ENCODE peak calls at places on chromosomes 13 and 19, in eight cellular contexts. V is Peyer's patch; F is PC-9; T is CD8-positive, alpha-beta T cell; K is fibroblast of pulmonary artery; I is esophagus squamous epithelium; Q is MCF 10A; L is omental fat pad. X is an unnamed sample.

GRCh38 chr13:79989251-79989661 is 351.7 kb downstream of the SPRY2 start:
- DNase-seq in I (no peak), Q (no peak), V (peak; percentile 48), T (no peak), F (peak; percentile 17), K (no peak), L (no peak), X (no peak)

GRCh38 chr13:74056829-74057564 is 77.2 kb downstream of the KLF12 start:
- DNase-seq in I (no peak), V (no peak), L (no peak), Q (no peak), F (no peak), T (no peak), K (no peak), X (no peak)

GRCh38 chr19:658916-659839 is 3.8 kb downstream of the RNF126 start:
- DNase-seq in T (peak; percentile 66), V (no peak), Q (no peak), I (no peak), F (no peak), K (no peak), L (no peak), X (no peak)

GRCh38 chr19:5341448-5341820 is 822 bp upstream of the PTPRS start:
- DNase-seq in K (no peak), T (no peak), I (no peak), L (no peak), F (no peak), Q (no peak), V (no peak), X (no peak)

GRCh38 chr13:31947105-31947504 is 84.5 kb upstream of the FRY start:
- DNase-seq in I (no peak), F (no peak), T (no peak), K (no peak), Q (peak; percentile 18), L (no peak), V (no peak), X (no peak)

GRCh38 chr19:15466851-15467733 is 2.7 kb upstream of the RASAL3 start:
- DNase-seq in L (no peak), K (peak; percentile 87), F (no peak), I (no peak), Q (no peak), V (no peak), T (peak; percentile 49), X (no peak)

GRCh38 chr13:50441141-50441540 is 402.4 kb downstream of the DLEU7 start:
- DNase-seq in K (no peak), L (no peak), I (no peak), F (no peak), Q (no peak), V (no peak), T (no peak), X (no peak)

GRCh38 chr13:95714142-95714832 is 37.3 kb downstream of the DNAJC3 start:
- DNase-seq in L (no peak), T (no peak), I (no peak), F (no peak), Q (peak; percentile 95), V (no peak), K (peak; percentile 76), X (no peak)

GRCh38 chr13:46295531-46296464 is 84.1 kb downstream of the LRRC63 start:
- DNase-seq in T (peak; percentile 70), I (no peak), K (peak; percentile 98), F (no peak), L (no peak), Q (peak; percentile 93), V (no peak), X (no peak)

GRCh38 chr13:23915308-23915707 is 18.0 kb upstream of the C1QTNF9B start:
- DNase-seq in F (peak; percentile 39), I (no peak), L (no peak), Q (peak; percentile 25), K (no peak), V (no peak), T (no peak), X (no peak)

GRCh38 chr19:50998061-50998460 is 3.3 kb downstream of the KLK8 start:
- DNase-seq in K (no peak), V (no peak), Q (no peak), L (no peak), I (no peak), F (no peak), T (no peak), X (no peak)

GRCh38 chr19:12834976-12835757 is 788 bp upstream of the RTBDN start:
- DNase-seq in K (no peak), V (no peak), T (peak; percentile 29), L (no peak), I (no peak), Q (no peak), F (peak; percentile 34), X (no peak)

GRCh38 chr19:49057636-49058234 is at the start of gene CGB7:
- DNase-seq in K (peak; percentile 47), L (peak; percentile 43), Q (peak; percentile 76), F (peak; percentile 81), V (peak; percentile 81), I (no peak), T (no peak), X (peak; percentile 72)

GRCh38 chr13:112894673-112895481 is 74.1 kb upstream of the MCF2L start:
- DNase-seq in K (no peak), L (no peak), V (peak; percentile 48), I (no peak), F (no peak), T (no peak), Q (no peak), X (no peak)

GRCh38 chr19:17306285-17306714 is 628 bp downstream of the MRPL34 start:
- DNase-seq in Q (no peak), I (no peak), F (no peak), K (no peak), V (no peak), T (no peak), L (no peak), X (peak; percentile 70)

GRCh38 chr19:29529646-29530548 is 4.1 kb downstream of the VSTM2B start:
- DNase-seq in L (no peak), K (no peak), T (no peak), F (no peak), I (no peak), Q (no peak), V (peak; percentile 15), X (no peak)

GRCh38 chr13:30744056-30744684 is 8.8 kb downstream of the ALOX5AP start:
- DNase-seq in V (no peak), L (no peak), Q (peak; percentile 42), I (peak; percentile 42), K (no peak), T (peak; percentile 79), F (peak; percentile 44), X (no peak)

GRCh38 chr13:80989241-80989640 is 648.3 kb upstream of the SPRY2 start:
- DNase-seq in L (no peak), K (no peak), V (no peak), I (no peak), T (no peak), F (no peak), Q (no peak), X (no peak)

GRCh38 chr13:70893832-70894231 is 785.6 kb upstream of the KLHL1 start:
- DNase-seq in V (no peak), L (no peak), T (no peak), K (peak; percentile 4), F (no peak), Q (no peak), I (no peak), X (no peak)

GRCh38 chr19:8307400-8307964 is 676 bp downstream of the CD320 start:
- DNase-seq in K (no peak), I (no peak), Q (no peak), T (no peak), V (no peak), L (peak; percentile 21), F (no peak), X (peak; percentile 69)
- TF ChIP-seq CTCF in K (no peak), I (no peak), Q (no peak), T (no peak), V (no peak), L (no peak), F (no peak), X (peak; percentile 25)

GRCh38 chr13:54449922-54450321 is 1421.3 kb downstream of the OLFM4 start:
- DNase-seq in T (no peak), Q (peak; percentile 1), K (no peak), V (no peak), L (no peak), I (no peak), F (no peak), X (no peak)
- TF ChIP-seq CTCF in T (no peak), Q (peak; percentile 25), K (no peak), V (no peak), L (no peak), I (no peak), F (peak; percentile 50), X (peak; percentile 63)

DNA sequence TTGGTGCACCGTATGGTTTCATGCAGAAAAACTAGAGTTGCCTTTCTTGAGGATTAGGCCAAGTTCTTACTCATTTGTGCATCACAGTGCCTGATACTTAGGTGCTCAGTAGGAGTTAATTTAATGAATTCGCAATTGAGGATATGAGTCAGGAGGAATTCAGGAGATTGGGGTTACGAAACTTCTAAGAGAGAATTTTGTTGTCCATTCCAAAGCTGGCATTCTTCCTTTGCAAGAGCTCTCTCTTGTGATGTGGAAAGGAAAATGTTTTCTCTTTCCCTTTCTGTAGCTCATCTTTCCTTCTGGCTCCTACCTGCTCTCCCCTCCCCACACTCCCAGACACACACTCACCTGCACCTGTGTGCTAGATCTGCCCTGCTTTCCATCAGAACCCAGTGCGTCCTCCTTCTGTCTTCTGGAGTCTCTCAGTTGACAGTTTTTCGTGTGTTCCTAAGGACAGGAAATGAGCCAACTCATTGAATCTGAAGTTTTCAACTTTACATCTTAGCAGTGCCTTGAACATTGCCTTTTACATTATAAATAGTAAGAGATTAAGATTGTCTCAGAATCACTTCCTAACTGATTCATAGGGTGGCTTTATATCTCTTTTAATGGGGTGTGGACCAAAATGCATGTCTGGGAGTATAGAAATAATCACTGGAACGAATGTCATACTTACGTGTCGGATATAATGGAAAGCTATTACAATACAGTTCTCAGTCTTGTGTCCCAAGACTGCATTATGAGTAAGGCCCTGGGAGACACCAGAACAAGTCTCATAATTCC is 19.7 kb upstream of the ERCC5 start:
- DNase-seq in I (no peak), F (peak; percentile 5), Q (peak; percentile 91), K (peak; percentile 96), V (no peak), T (no peak), L (no peak), X (no peak)
- TF ChIP-seq CTCF in I (no peak), F (no peak), Q (peak; percentile 9), K (no peak), V (no peak), T (no peak), L (no peak), X (no peak)

GRCh38 chr19:57280913-57281425 is 684 bp downstream of the ZNF460 start:
- DNase-seq in K (no peak), V (no peak), Q (peak; percentile 35), F (no peak), I (no peak), T (peak; percentile 32), L (no peak), X (no peak)

GRCh38 chr19:57280165-57280912 is at the start of gene ZNF460:
- DNase-seq in L (peak; percentile 82), F (peak; percentile 96), K (peak; percentile 98), Q (peak; percentile 98), V (peak; percentile 97), T (peak; percentile 97), I (peak; percentile 81), X (peak; percentile 96)

GRCh38 chr19:57276430-57276829 is 3.9 kb upstream of the ZNF460 start:
- DNase-seq in I (no peak), V (no peak), F (no peak), T (no peak), K (no peak), Q (no peak), L (no peak), X (no peak)

GRCh38 chr19:57282011-57282636 is 1.8 kb downstream of the ZNF460 start:
- DNase-seq in K (no peak), V (no peak), I (no peak), L (no peak), F (no peak), Q (peak; percentile 21), T (no peak), X (no peak)

GRCh38 chr19:57279418-57280164 is 694 bp upstream of the ZNF460 start:
- DNase-seq in T (peak; percentile 70), K (peak; percentile 98), L (peak; percentile 82), V (peak; percentile 86), Q (peak; percentile 99), F (peak; percentile 91), I (peak; percentile 54), X (peak; percentile 87)
- TF ChIP-seq CTCF in T (no peak), K (peak; percentile 24), L (no peak), V (no peak), Q (no peak), F (peak; percentile 59), I (peak; percentile 49), X (peak; percentile 37)